ENCODE peak calls at places on chromosomes 12 and 14, in nine cellular contexts. X, Z, G, C, H, P, S, Q and T are unnamed samples.

GRCh38 chr12:52251367-52252055 is 18.5 kb downstream of the KRT7 start:
- DNase-seq in S (no peak), Z (no peak), P (no peak), Q (no peak), G (peak; percentile 82), C (no peak), X (no peak), H (no peak), T (no peak)

GRCh38 chr14:68628605-68629310 is 164.1 kb downstream of the ZFP36L1 start:
- DNase-seq in S (peak; percentile 30), G (peak; percentile 66), P (no peak), Q (no peak), H (no peak), C (peak; percentile 40), Z (no peak), X (no peak), T (no peak)

GRCh38 chr14:57933363-57933762 is 67.5 kb upstream of the SLC35F4 start:
- DNase-seq in H (no peak), X (no peak), S (no peak), P (no peak), Q (no peak), G (no peak), Z (no peak), C (peak; percentile 5), T (no peak)

GRCh38 chr14:62269204-62269603 is 507.0 kb downstream of the SNAPC1 start:
- DNase-seq in Q (no peak), P (no peak), G (peak; percentile 33), H (no peak), X (no peak), C (peak; percentile 29), Z (no peak), S (no peak), T (no peak)

GRCh38 chr12:14960548-14961465 is 594 bp downstream of the ARHGDIB start:
- DNase-seq in Z (no peak), X (no peak), Q (peak; percentile 55), H (no peak), G (peak; percentile 85), P (no peak), C (peak; percentile 78), S (peak; percentile 37), T (no peak)

GRCh38 chr14:24441904-24442239 is 704 bp downstream of the SDR39U1 start:
- DNase-seq in C (peak; percentile 70), P (no peak), H (no peak), Z (no peak), X (no peak), Q (no peak), S (no peak), G (no peak), T (no peak)

GRCh38 chr14:100362311-100362927 is 39.3 kb downstream of the SLC25A47 start:
- DNase-seq in H (no peak), Z (no peak), C (no peak), X (no peak), Q (no peak), S (no peak), P (no peak), G (no peak), T (no peak)

GRCh38 chr14:99521176-99522024 is 40.2 kb downstream of the CCNK start:
- DNase-seq in H (no peak), G (no peak), Z (no peak), X (no peak), C (no peak), P (no peak), Q (peak; percentile 13), S (no peak), T (no peak)

GRCh38 chr12:125092872-125093680 is 27.8 kb downstream of the AACS start:
- DNase-seq in P (peak; percentile 49), H (no peak), Q (peak; percentile 59), X (no peak), S (no peak), G (no peak), C (peak; percentile 72), Z (no peak), T (no peak)

GRCh38 chr12:59087077-59087673 is 166.9 kb upstream of the LRIG3 start:
- DNase-seq in Q (no peak), S (no peak), Z (no peak), X (no peak), H (no peak), G (no peak), C (no peak), P (no peak), T (peak; percentile 5)

GRCh38 chr14:37668646-37669045 is 73.2 kb downstream of the TTC6 start:
- DNase-seq in S (no peak), X (no peak), P (no peak), Z (no peak), G (no peak), Q (no peak), C (peak; percentile 68), H (no peak), T (no peak)

GRCh38 chr12:7060353-7060954 is at the start of gene C1S:
- DNase-seq in G (no peak), Q (peak; percentile 62), H (peak; percentile 3), P (no peak), X (no peak), C (peak; percentile 93), Z (no peak), S (no peak), T (peak; percentile 50)

GRCh38 chr14:60250318-60251035 is 1.5 kb downstream of the PPM1A start:
- DNase-seq in Q (no peak), P (no peak), X (no peak), H (no peak), Z (no peak), C (peak; percentile 45), S (no peak), G (no peak), T (no peak)

GRCh38 chr12:124749725-124750124 is 113.9 kb downstream of the SCARB1 start:
- DNase-seq in S (no peak), Z (no peak), H (no peak), G (no peak), P (no peak), C (no peak), X (no peak), Q (no peak), T (no peak)

GRCh38 chr12:85350356-85350755 is 70.3 kb downstream of the ALX1 start:
- DNase-seq in Z (no peak), G (no peak), Q (no peak), H (no peak), X (no peak), C (no peak), P (no peak), S (no peak), T (no peak)

GRCh38 chr12:3743803-3744202 is 9.1 kb downstream of the CRACR2A start:
- DNase-seq in C (no peak), Z (no peak), X (no peak), H (no peak), G (peak; percentile 66), P (no peak), S (no peak), Q (no peak), T (no peak)

GRCh38 chr12:4909734-4910501 is at the start of gene KCNA1:
- DNase-seq in C (no peak), S (no peak), G (peak; percentile 63), Q (no peak), Z (no peak), X (no peak), P (no peak), H (peak; percentile 38), T (peak; percentile 58)

GRCh38 chr14:96576359-96576758 is 74.2 kb downstream of the PAPOLA start:
- DNase-seq in H (no peak), S (no peak), X (no peak), G (peak; percentile 52), C (no peak), Z (no peak), P (no peak), Q (no peak), T (no peak)

GRCh38 chr12:108482717-108483212 is 32.3 kb upstream of the FICD start:
- DNase-seq in H (no peak), Q (no peak), G (no peak), Z (no peak), C (peak; percentile 67), S (no peak), X (no peak), P (no peak), T (no peak)

GRCh38 chr12:50506753-50507473 is 2.1 kb downstream of the DIP2B start:
- DNase-seq in Q (no peak), C (peak; percentile 18), H (no peak), G (peak; percentile 53), S (no peak), X (no peak), Z (no peak), P (no peak), T (no peak)

GRCh38 chr14:30656190-30656632 is 34.1 kb downstream of the SCFD1 start:
- DNase-seq in Z (no peak), Q (no peak), H (peak; percentile 29), P (no peak), X (no peak), C (peak; percentile 54), G (peak; percentile 72), S (peak; percentile 12), T (no peak)

GRCh38 chr14:55699131-55700057 is 119.4 kb downstream of the KTN1 start:
- DNase-seq in H (no peak), S (no peak), P (no peak), X (no peak), C (peak; percentile 46), Z (no peak), G (no peak), Q (no peak), T (no peak)

GRCh38 chr14:76953196-76953945 is 75.1 kb downstream of the IRF2BPL start:
- DNase-seq in C (peak; percentile 71), Q (peak; percentile 59), S (peak; percentile 27), X (no peak), H (no peak), G (peak; percentile 91), P (peak; percentile 32), Z (no peak), T (peak; percentile 52)

GRCh38 chr12:39795481-39795880 is 175.9 kb upstream of the ABCD2 start:
- DNase-seq in H (no peak), S (no peak), P (no peak), G (no peak), Q (no peak), X (no peak), Z (no peak), C (no peak), T (no peak)